ENCODE peak calls at places on chromosomes 13 and 19, in nine cellular contexts. I is mesendoderm, B is transverse colon, E is ELR, J is HS-5, Q is pancreas, Y is iPS-NIHi11, G is SJSA1, K is stomach. R is an unnamed sample.
A peak's percentile ranks its signal among the peaks of the same experiment; 100 is the strongest.

GRCh38 chr13:44198826-44199225 is 174.8 kb upstream of the SERP2 start:
- DNase-seq in I (peak; percentile 14), B (no peak), E (peak; percentile 31), J (no peak), Q (no peak), Y (no peak), G (no peak), K (no peak), R (no peak)

GRCh38 chr19:54137913-54138776 is 583 bp downstream of the CNOT3 start:
- DNase-seq in I (peak; percentile 27), B (peak; percentile 43), E (peak; percentile 41), J (no peak), Q (peak; percentile 70), Y (peak; percentile 78), G (no peak), K (no peak), R (no peak)

GRCh38 chr13:100835695-100836094 is 161.1 kb upstream of the TMTC4 start:
- DNase-seq in I (no peak), B (no peak), E (peak; percentile 39), J (no peak), Q (no peak), Y (no peak), G (no peak), K (no peak), R (no peak)

GRCh38 chr19:40461669-40462221 is 3.8 kb downstream of the BLVRB start:
- DNase-seq in I (no peak), B (peak; percentile 43), E (no peak), J (no peak), Q (no peak), Y (no peak), G (no peak), K (no peak), R (peak; percentile 54)

GRCh38 chr13:85772379-85772778 is 26.8 kb downstream of the SLITRK6 start:
- DNase-seq in I (no peak), B (no peak), E (peak; percentile 56), J (no peak), Q (no peak), Y (no peak), G (no peak), K (no peak), R (no peak)

GRCh38 chr19:28737021-28737525 is 475.9 kb downstream of the UQCRFS1 start:
- DNase-seq in I (peak; percentile 32), B (no peak), E (peak; percentile 69), J (peak; percentile 25), Q (no peak), Y (peak; percentile 26), G (no peak), K (no peak), R (no peak)

GRCh38 chr13:24925318-24926231 is 161.6 kb downstream of the RNF17 start:
- DNase-seq in I (no peak), B (no peak), E (no peak), J (no peak), Q (no peak), Y (no peak), G (no peak), K (no peak), R (no peak)

GRCh38 chr13:56561327-56561726 is 579.4 kb upstream of the PRR20A start:
- DNase-seq in I (peak; percentile 30), B (no peak), E (no peak), J (no peak), Q (no peak), Y (peak; percentile 5), G (no peak), K (no peak), R (no peak)

GRCh38 chr19:3833578-3834348 is 35.1 kb downstream of the ZFR2 start:
- DNase-seq in I (no peak), B (no peak), E (no peak), J (no peak), Q (no peak), Y (no peak), G (no peak), K (no peak), R (no peak)

GRCh38 chr13:102846261-102847015 is 606 bp downstream of the ERCC5 start:
- DNase-seq in I (peak; percentile 29), B (peak; percentile 60), E (peak; percentile 67), J (no peak), Q (no peak), Y (peak; percentile 16), G (no peak), K (peak; percentile 40), R (peak; percentile 26)

GRCh38 chr19:46741447-46741846 is 4.4 kb upstream of the FKRP start:
- DNase-seq in I (no peak), B (no peak), E (no peak), J (no peak), Q (no peak), Y (no peak), G (no peak), K (no peak), R (no peak)

GRCh38 chr13:42525035-42525504 is 48.9 kb upstream of the TNFSF11 start:
- DNase-seq in I (no peak), B (no peak), E (peak; percentile 70), J (no peak), Q (no peak), Y (no peak), G (peak; percentile 44), K (no peak), R (no peak)

GRCh38 chr19:4581381-4582111 is 22.1 kb upstream of the SEMA6B start:
- DNase-seq in I (no peak), B (no peak), E (peak; percentile 37), J (no peak), Q (no peak), Y (peak; percentile 88), G (no peak), K (no peak), R (no peak)

GRCh38 chr19:54612428-54612827 is 17.9 kb upstream of the LILRB1 start:
- DNase-seq in I (no peak), B (no peak), E (no peak), J (no peak), Q (no peak), Y (no peak), G (no peak), K (no peak), R (no peak)

GRCh38 chr19:15317392-15318011 is 14.8 kb downstream of the BRD4 start:
- DNase-seq in I (no peak), B (no peak), E (no peak), J (no peak), Q (no peak), Y (no peak), G (no peak), K (no peak), R (no peak)

GRCh38 chr19:55594996-55595530 is 4.3 kb downstream of the FIZ1 start:
- DNase-seq in I (no peak), B (no peak), E (no peak), J (no peak), Q (no peak), Y (no peak), G (no peak), K (no peak), R (no peak)

GRCh38 chr19:8571006-8571411 is 6.2 kb downstream of the MYO1F start:
- DNase-seq in I (no peak), B (peak; percentile 55), E (peak; percentile 91), J (no peak), Q (no peak), Y (peak; percentile 11), G (peak; percentile 94), K (peak; percentile 47), R (no peak)

GRCh38 chr19:41886761-41887710 is 4.1 kb downstream of the ARHGEF1 start:
- DNase-seq in I (peak; percentile 43), B (peak; percentile 51), E (peak; percentile 36), J (no peak), Q (no peak), Y (no peak), G (no peak), K (no peak), R (no peak)

GRCh38 chr19:38722947-38723605 is 21.2 kb downstream of the CAPN12 start:
- DNase-seq in I (peak; percentile 82), B (no peak), E (no peak), J (no peak), Q (no peak), Y (no peak), G (no peak), K (no peak), R (no peak)

GRCh38 chr19:4302238-4302630 is at the start of gene TMIGD2:
- DNase-seq in I (no peak), B (no peak), E (no peak), J (no peak), Q (no peak), Y (no peak), G (no peak), K (no peak), R (no peak)

GRCh38 chr19:5436101-5436947 is 18.9 kb upstream of the ZNRF4 start:
- DNase-seq in I (peak; percentile 90), B (no peak), E (peak; percentile 60), J (no peak), Q (no peak), Y (peak; percentile 100), G (peak; percentile 91), K (no peak), R (no peak)

GRCh38 chr13:111845621-111846351 is 221.2 kb upstream of the SOX1 start:
- DNase-seq in I (peak; percentile 34), B (no peak), E (no peak), J (no peak), Q (no peak), Y (peak; percentile 54), G (no peak), K (no peak), R (no peak)

GRCh38 chr19:48041877-48042580 is 1.9 kb downstream of the CABP5 start:
- DNase-seq in I (no peak), B (no peak), E (no peak), J (no peak), Q (no peak), Y (no peak), G (no peak), K (no peak), R (no peak)

GRCh38 chr13:66585669-66586203 is 644.4 kb downstream of the PCDH9 start:
- DNase-seq in I (peak; percentile 61), B (no peak), E (no peak), J (no peak), Q (no peak), Y (no peak), G (no peak), K (no peak), R (no peak)

GRCh38 chr19:19420570-19421301 is 15.3 kb downstream of the GATAD2A start:
- DNase-seq in I (no peak), B (no peak), E (no peak), J (no peak), Q (no peak), Y (no peak), G (no peak), K (no peak), R (peak; percentile 40)

GRCh38 chr13:32016631-32017030 is 14.9 kb upstream of the FRY start:
- DNase-seq in I (no peak), B (no peak), E (no peak), J (no peak), Q (no peak), Y (no peak), G (no peak), K (no peak), R (no peak)

GRCh38 chr19:11377237-11377636 is 2.8 kb downstream of the SWSAP1 start:
- DNase-seq in I (no peak), B (peak; percentile 48), E (peak; percentile 88), J (peak; percentile 93), Q (no peak), Y (no peak), G (peak; percentile 66), K (no peak), R (peak; percentile 54)

GRCh38 chr13:85728831-85729230 is 70.4 kb downstream of the SLITRK6 start:
- DNase-seq in I (no peak), B (no peak), E (no peak), J (no peak), Q (no peak), Y (no peak), G (no peak), K (no peak), R (no peak)